ENCODE peak calls at places on chromosomes 11 and 22, in six cellular contexts. R, F, Q, G, D and L are unnamed samples.

GRCh38 chr11:117950999-117951961 is 22.1 kb upstream of the TMPRSS13 start:
- DNase-seq in R (no peak), F (no peak), Q (no peak), G (no peak), D (no peak), L (no peak)

GRCh38 chr22:36599771-36600170 is 70.8 kb upstream of the EIF3D start:
- DNase-seq in R (no peak), F (no peak), Q (no peak), G (no peak), D (no peak), L (no peak)

GRCh38 chr11:9703280-9703679 is 39.4 kb downstream of the SWAP70 start:
- DNase-seq in R (no peak), F (no peak), Q (no peak), G (no peak), D (no peak), L (no peak)

GRCh38 chr11:13972033-13972910 is 9.7 kb downstream of the SPON1 start:
- DNase-seq in R (no peak), F (peak; percentile 80), Q (no peak), G (no peak), D (no peak), L (no peak)

GRCh38 chr11:125062196-125062930 is 742 bp upstream of the SLC37A2 start:
- DNase-seq in R (no peak), F (no peak), Q (no peak), G (peak; percentile 11), D (no peak), L (no peak)

GRCh38 chr11:92413757-92414513 is 189.3 kb downstream of the FAT3 start:
- DNase-seq in R (no peak), F (no peak), Q (no peak), G (no peak), D (no peak), L (no peak)

GRCh38 chr11:17773674-17774073 is 39.1 kb downstream of the KCNC1 start:
- DNase-seq in R (no peak), F (no peak), Q (no peak), G (no peak), D (no peak), L (no peak)

GRCh38 chr11:65547446-65548125 is 10.6 kb downstream of the LTBP3 start:
- DNase-seq in R (no peak), F (no peak), Q (no peak), G (no peak), D (peak; percentile 40), L (no peak)

GRCh38 chr11:105670811-105671210 is 60.9 kb downstream of the GRIA4 start:
- DNase-seq in R (no peak), F (no peak), Q (peak; percentile 20), G (no peak), D (no peak), L (peak; percentile 67)

GRCh38 chr22:47110817-47111443 is 348.5 kb downstream of the TBC1D22A start:
- DNase-seq in R (no peak), F (peak; percentile 41), Q (no peak), G (no peak), D (no peak), L (no peak)

GRCh38 chr22:25403752-25404471 is 160.6 kb upstream of the GRK3 start:
- DNase-seq in R (peak; percentile 36), F (peak; percentile 47), Q (peak; percentile 31), G (peak; percentile 36), D (no peak), L (peak; percentile 41)

GRCh38 chr22:31898911-31899310 is 45.4 kb upstream of the YWHAH start:
- DNase-seq in R (no peak), F (no peak), Q (no peak), G (no peak), D (no peak), L (no peak)

GRCh38 chr22:46044718-46045458 is 67.9 kb upstream of the WNT7B start:
- DNase-seq in R (no peak), F (no peak), Q (no peak), G (peak; percentile 46), D (no peak), L (no peak)

GRCh38 chr11:13297917-13298356 is 20.3 kb downstream of the BMAL1 start:
- DNase-seq in R (no peak), F (no peak), Q (peak; percentile 52), G (no peak), D (no peak), L (no peak)

GRCh38 chr11:110857885-110858555 is 145.8 kb upstream of the ARHGAP20 start:
- DNase-seq in R (no peak), F (peak; percentile 94), Q (peak; percentile 45), G (no peak), D (no peak), L (no peak)

GRCh38 chr22:43754176-43754575 is 57.9 kb downstream of the EFCAB6 start:
- DNase-seq in R (no peak), F (no peak), Q (no peak), G (no peak), D (no peak), L (no peak)

GRCh38 chr11:16780146-16780545 is 41.7 kb downstream of the C11orf58 start:
- DNase-seq in R (no peak), F (no peak), Q (no peak), G (no peak), D (no peak), L (no peak)

GRCh38 chr22:46777609-46777970 is 15.1 kb downstream of the TBC1D22A start:
- DNase-seq in R (no peak), F (no peak), Q (no peak), G (no peak), D (peak; percentile 77), L (no peak)

GRCh38 chr22:30876925-30877553 is 91.5 kb downstream of the MORC2 start:
- DNase-seq in R (no peak), F (peak; percentile 86), Q (no peak), G (no peak), D (no peak), L (no peak)